ENCODE peak calls at places on chromosomes 4 and X, in seven cellular contexts. V is HepG2, T is spleen, M is Karpas-422, K is iPS DF 6.9, F is transverse colon, Z is neuronal stem cell. W is an unnamed sample. For H3K9me3 and H3K4me1, the result is how much of the 10 kb centered on the place peaks cover.

GRCh38 chr4:121070696-121071639 is 1.4 kb downstream of the NDNF start:
- DNase-seq in K (no peak), M (no peak), F (peak), V (no peak), Z (peak), T (no peak), W (peak)

GRCh38 chr4:1813915-1814314 is 20.8 kb downstream of the FGFR3 start:
- DNase-seq in M (no peak), K (no peak), Z (no peak), T (no peak), V (no peak), F (no peak), W (no peak)

GRCh38 chr4:184668511-184669114 is 19.1 kb downstream of the PRIMPOL start:
- DNase-seq in M (no peak), T (no peak), V (no peak), F (no peak), Z (no peak), K (no peak), W (no peak)

GRCh38 chr4:174154455-174154854 is 129.0 kb downstream of the FBXO8 start:
- DNase-seq in T (no peak), Z (no peak), M (no peak), V (no peak), K (no peak), F (no peak), W (no peak)

GRCh38 chr4:138632856-138633255 is 382.7 kb upstream of the NOCT start:
- DNase-seq in T (no peak), K (no peak), Z (no peak), V (no peak), M (no peak), F (no peak), W (no peak)

GRCh38 chr4:129327637-129328036 is 231.7 kb downstream of the C4orf33 start:
- DNase-seq in V (no peak), T (no peak), Z (no peak), K (no peak), F (no peak), M (peak), W (no peak)

GRCh38 chrX:118116308-118117068 is at the start of gene KLHL13:
- DNase-seq in M (peak), K (no peak), F (peak), V (no peak), T (peak), Z (peak), W (peak)

GRCh38 chr4:153790962-153791551 is 2.2 kb upstream of the SFRP2 start:
- DNase-seq in V (no peak), F (no peak), Z (peak), M (no peak), T (peak), K (no peak), W (peak)

GRCh38 chr4:176437756-176438155 is 118.0 kb downstream of the SPCS3 start:
- DNase-seq in M (no peak), F (no peak), Z (no peak), V (no peak), K (no peak), T (no peak), W (no peak)

GRCh38 chr4:55545133-55545532 is 1.6 kb downstream of the CLOCK start:
- DNase-seq in F (no peak), T (no peak), M (no peak), V (peak), K (no peak), Z (no peak), W (no peak)

GRCh38 chr4:87896020-87896621 is 63.4 kb downstream of the MEPE start:
- DNase-seq in M (no peak), F (no peak), T (no peak), V (peak), K (no peak), Z (no peak), W (no peak)

GRCh38 chrX:150303386-150304097 is 59.6 kb upstream of the MAMLD1 start:
- DNase-seq in T (no peak), K (no peak), Z (no peak), F (no peak), V (no peak), M (no peak), W (no peak)

GRCh38 chr4:165464813-165465381 is 86.1 kb downstream of the CPE start:
- DNase-seq in V (peak), T (no peak), M (peak), Z (peak), K (no peak), F (no peak), W (no peak)

GRCh38 chr4:153447175-153447887 is 18.8 kb upstream of the TMEM131L start:
- DNase-seq in V (no peak), T (no peak), K (no peak), Z (no peak), F (no peak), M (no peak), W (no peak)

GRCh38 chrX:37509349-37509748 is 62.1 kb upstream of the LANCL3 start:
- DNase-seq in M (peak), Z (no peak), T (no peak), V (no peak), K (no peak), F (no peak), W (no peak)

GRCh38 chrX:38275615-38276014 is 51.7 kb downstream of the RPGR start:
- DNase-seq in T (no peak), F (no peak), K (no peak), Z (no peak), V (peak), M (no peak), W (no peak)

GRCh38 chrX:104098151-104098808 is 14.0 kb upstream of the ZCCHC18 start:
- DNase-seq in T (no peak), M (peak), F (peak), V (peak), K (no peak), Z (peak), W (no peak)

GRCh38 chr4:118770741-118771187 is 65.2 kb downstream of the SEC24D start:
- DNase-seq in K (no peak), V (no peak), M (peak), Z (no peak), T (no peak), F (no peak), W (no peak)

GRCh38 chrX:334971-335757 is 16.6 kb upstream of the GTPBP6 start:
- DNase-seq in T (peak), M (no peak), F (no peak), K (no peak), V (no peak), Z (no peak), W (peak)

GRCh38 chr4:165767671-165768070 is 105.4 kb upstream of the TLL1 start:
- DNase-seq in V (no peak), T (no peak), F (no peak), M (no peak), K (no peak), Z (no peak), W (no peak)

GRCh38 chr4:189185810-189186432 is 754.8 kb upstream of the FRG1 start:
- DNase-seq in T (no peak), V (no peak), Z (peak), K (peak), M (no peak), F (no peak), W (no peak)

GRCh38 chr4:113436360-113436759 is 325.2 kb downstream of the CAMK2D start:
- DNase-seq in F (no peak), V (no peak), M (peak), K (no peak), T (no peak), Z (no peak), W (no peak)
- H3K27ac ChIP-seq in F (peak), V (no peak), M (no peak), K (no peak), T (peak), Z (peak), W (no peak)

DNA sequence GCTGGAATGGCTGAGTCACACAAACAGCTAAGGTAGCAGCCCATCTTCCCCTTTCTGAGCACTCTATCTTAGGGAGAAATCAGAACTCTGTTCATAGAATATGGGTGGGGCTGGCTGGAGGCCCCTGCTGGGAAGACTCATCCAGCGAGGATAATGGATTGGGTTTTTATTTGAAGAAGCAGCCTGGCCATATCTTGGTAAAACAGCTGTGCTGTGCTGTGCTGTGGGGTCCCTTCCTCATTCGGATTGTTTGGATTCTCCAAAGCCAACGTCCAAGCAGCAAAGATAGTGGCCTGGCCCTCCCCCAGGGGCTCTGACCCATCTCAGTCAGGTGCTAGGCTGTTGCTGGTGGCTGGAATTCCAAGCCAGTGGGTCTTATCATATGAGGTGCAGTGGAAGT is 63.8 kb downstream of the ZNF718 start:
- DNase-seq in K (no peak), V (no peak), Z (no peak), M (no peak), F (no peak), T (no peak), W (no peak)
- H3K9me3 ChIP-seq in K (under half), V (half or more), Z (under half), M (under half), F (half or more), T (half or more), W (under half)

DNA sequence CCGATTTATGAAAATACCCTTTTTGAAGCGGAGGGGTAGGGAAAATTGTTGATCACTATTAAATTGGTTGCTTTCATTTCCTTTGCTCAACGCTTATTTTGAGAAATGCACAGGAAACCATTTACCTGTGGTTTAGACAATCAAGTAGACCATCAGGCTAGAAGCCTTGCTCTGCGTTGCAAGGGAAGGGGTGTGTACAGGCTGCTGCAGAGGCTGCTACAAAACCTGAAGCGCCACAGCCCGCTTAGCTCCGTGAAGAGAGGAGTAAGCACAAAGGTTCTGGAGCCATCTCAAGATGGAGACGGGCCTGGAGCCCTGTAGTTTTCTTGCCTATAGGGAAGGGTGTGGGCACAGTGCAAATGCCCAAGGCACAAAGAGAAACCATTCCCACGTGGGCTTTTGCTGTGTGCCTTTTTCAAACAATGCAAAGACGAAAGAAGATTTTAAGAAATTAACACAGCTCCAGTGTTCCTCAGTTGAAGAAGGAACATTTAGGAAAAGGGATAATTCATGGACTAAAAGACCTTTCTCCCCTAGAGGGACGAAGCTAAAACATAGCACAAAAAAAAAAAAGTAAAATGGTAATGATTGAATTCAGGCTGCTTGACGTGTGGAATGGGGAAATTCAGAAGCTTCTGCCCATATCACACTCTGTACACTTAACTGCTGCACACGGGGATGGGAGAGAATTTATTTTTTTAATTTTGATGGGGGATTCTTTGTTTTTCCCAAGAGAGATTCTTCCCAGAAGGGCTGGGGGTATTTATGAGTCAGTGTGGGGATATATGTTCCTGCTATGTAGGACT is 3.5 kb downstream of the TMSB4X start:
- DNase-seq in T (peak), Z (no peak), F (peak), K (peak), M (peak), V (no peak), W (peak)
- H3K4me1 ChIP-seq in T (under half), Z (under half), F (under half), K (under half), M (under half), V (under half), W (under half)

DNA sequence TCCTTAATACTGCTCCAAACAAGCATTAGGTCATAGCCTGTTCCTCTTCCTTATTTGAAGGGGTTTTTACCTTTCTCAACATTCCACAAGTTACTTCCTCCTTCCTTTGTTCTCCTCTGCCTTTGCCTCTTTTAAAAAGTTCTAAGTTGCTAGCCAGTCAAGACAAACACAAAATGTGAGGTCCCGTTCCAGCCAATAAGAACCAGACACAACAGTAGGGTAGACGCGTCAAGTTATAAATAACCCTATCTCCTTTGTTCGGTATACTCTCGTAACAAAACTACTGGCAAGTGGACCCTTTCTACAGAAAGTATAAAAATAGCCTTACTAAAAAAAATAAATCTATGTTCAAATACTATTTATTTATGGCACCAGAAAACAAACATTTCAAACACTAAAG is 6.3 kb upstream of the ACE2 start:
- DNase-seq in Z (no peak), F (no peak), V (no peak), T (no peak), M (no peak), K (no peak), W (no peak)
- H3K27ac ChIP-seq in Z (no peak), F (no peak), V (no peak), T (no peak), M (no peak), K (no peak), W (no peak)

GRCh38 chr4:85951-86350 is 32.8 kb downstream of the ZNF595 start:
- DNase-seq in T (no peak), Z (no peak), F (no peak), V (no peak), K (no peak), M (no peak), W (no peak)
- H3K9me3 ChIP-seq in T (half or more), Z (under half), F (half or more), V (half or more), K (under half), M (half or more), W (half or more)

GRCh38 chr4:26999689-27000088 is 139.0 kb downstream of the STIM2 start:
- DNase-seq in T (no peak), F (no peak), M (no peak), Z (no peak), V (no peak), K (no peak), W (no peak)
- H3K4me1 ChIP-seq in T (under half), F (under half), M (half or more), Z (under half), V (under half), K (under half), W (under half)

GRCh38 chrX:106894978-106895452 is 8.1 kb downstream of the RIPPLY1 start:
- DNase-seq in T (no peak), Z (no peak), F (no peak), K (no peak), V (peak), M (no peak), W (no peak)
- H3K27ac ChIP-seq in T (no peak), Z (no peak), F (no peak), K (no peak), V (no peak), M (no peak), W (no peak)

W was measured in kidney.